ENCODE peak calls at places on chromosomes 6 and 20, in nine cellular contexts. B is mammary epithelial cell; T is HAP-1; V is breast epithelium; W is iPS DF 6.9; Q is CD4-positive, alpha-beta T cell; S is psoas muscle; E is neural progenitor cell; G is lower lobe of right lung. O is an unnamed sample.

GRCh38 chr6:66605971-66606370 is 898.9 kb upstream of the EYS start:
- DNase-seq in S (no peak), B (no peak), T (no peak), E (no peak), V (no peak), W (no peak), Q (no peak), G (no peak), O (no peak)

GRCh38 chr20:10280016-10280908 is 61.6 kb downstream of the SNAP25 start:
- DNase-seq in W (no peak), G (no peak), B (no peak), V (no peak), T (no peak), E (no peak), Q (no peak), S (no peak), O (no peak)

GRCh38 chr6:106799008-106799952 is 169.9 kb downstream of the QRSL1 start:
- DNase-seq in G (no peak), Q (no peak), W (no peak), B (peak; percentile 96), V (peak; percentile 54), T (no peak), E (peak; percentile 23), S (no peak), O (no peak)

GRCh38 chr6:21500894-21501293 is 92.7 kb upstream of the SOX4 start:
- DNase-seq in T (no peak), E (no peak), V (no peak), B (no peak), Q (no peak), W (no peak), G (no peak), S (no peak), O (no peak)

GRCh38 chr6:160917581-160917980 is 74.0 kb upstream of the MAP3K4 start:
- DNase-seq in S (no peak), B (no peak), T (no peak), E (no peak), Q (no peak), W (no peak), V (no peak), G (no peak), O (no peak)

GRCh38 chr6:111478749-111479148 is 4.3 kb downstream of the REV3L start:
- DNase-seq in E (peak; percentile 88), W (peak; percentile 79), B (peak; percentile 60), G (no peak), V (no peak), S (no peak), T (peak; percentile 85), Q (no peak), O (no peak)

GRCh38 chr6:159977242-159978214 is 8.6 kb downstream of the IGF2R start:
- DNase-seq in S (peak; percentile 80), V (peak; percentile 61), G (no peak), W (no peak), E (peak; percentile 19), B (no peak), Q (no peak), T (no peak), O (no peak)

GRCh38 chr6:20835315-20836010 is 301.2 kb downstream of the CDKAL1 start:
- DNase-seq in V (no peak), G (no peak), S (no peak), Q (no peak), E (no peak), B (peak; percentile 84), T (no peak), W (no peak), O (no peak)

GRCh38 chr6:141587482-141588266 is 545.1 kb upstream of the GJE1 start:
- DNase-seq in T (no peak), E (no peak), B (no peak), Q (no peak), W (no peak), G (no peak), S (no peak), V (no peak), O (no peak)

GRCh38 chr20:32017711-32018251 is 7.5 kb downstream of the CCM2L start:
- DNase-seq in T (no peak), V (peak; percentile 34), W (peak; percentile 87), S (no peak), B (peak; percentile 28), Q (peak; percentile 28), G (peak; percentile 76), E (peak; percentile 93), O (peak; percentile 43)

GRCh38 chr6:146177785-146178184 is 148.9 kb downstream of the GRM1 start:
- DNase-seq in Q (no peak), S (no peak), B (no peak), V (no peak), T (no peak), E (no peak), G (no peak), W (no peak), O (no peak)

GRCh38 chr6:19319005-19319404 is 518.2 kb upstream of the ID4 start:
- DNase-seq in Q (no peak), V (no peak), T (no peak), B (no peak), W (no peak), E (no peak), G (no peak), S (no peak), O (no peak)
- H3K9me3 ChIP-seq in Q (no peaks in the 10 kb centered on the region), V (no peaks in the 10 kb centered on the region), T (no peaks in the 10 kb centered on the region), B (no peaks in the 10 kb centered on the region), W (no peaks in the 10 kb centered on the region), E (no peaks in the 10 kb centered on the region), G (no peaks in the 10 kb centered on the region), S (no peaks in the 10 kb centered on the region), O (peaks cover 4% of the 10 kb centered on the region)

DNA sequence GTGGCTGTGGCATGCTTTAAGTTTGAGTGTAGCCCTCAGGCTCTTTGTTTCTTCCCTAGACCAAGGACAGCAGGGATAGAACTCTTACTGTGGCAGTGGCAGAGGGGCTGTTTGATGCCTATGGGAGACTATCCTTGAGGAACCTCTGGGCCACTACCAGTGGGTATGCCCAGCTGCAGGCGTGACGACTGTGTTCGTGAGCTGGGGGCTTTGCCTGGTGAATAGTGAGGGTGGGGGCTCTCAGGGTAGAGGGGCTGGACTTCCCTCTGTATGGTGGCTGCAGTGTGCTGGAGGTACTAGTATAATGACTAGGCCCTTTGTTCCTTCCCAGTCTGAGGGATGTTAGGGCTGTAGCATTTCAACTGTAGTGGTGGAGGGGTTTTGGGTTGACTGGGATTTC is 1242.0 kb downstream of the KHDRBS2 start:
- DNase-seq in B (no peak), Q (no peak), S (peak; percentile 19), T (no peak), E (no peak), G (no peak), W (no peak), V (no peak), O (no peak)
- H3K9me3 ChIP-seq in B (peaks cover 22% of the 10 kb centered on the region), Q (peaks cover 12% of the 10 kb centered on the region), S (no peaks in the 10 kb centered on the region), T (no peaks in the 10 kb centered on the region), E (no peaks in the 10 kb centered on the region), G (peaks cover 4% of the 10 kb centered on the region), W (no peaks in the 10 kb centered on the region), V (no peaks in the 10 kb centered on the region), O (no peaks in the 10 kb centered on the region)

DNA sequence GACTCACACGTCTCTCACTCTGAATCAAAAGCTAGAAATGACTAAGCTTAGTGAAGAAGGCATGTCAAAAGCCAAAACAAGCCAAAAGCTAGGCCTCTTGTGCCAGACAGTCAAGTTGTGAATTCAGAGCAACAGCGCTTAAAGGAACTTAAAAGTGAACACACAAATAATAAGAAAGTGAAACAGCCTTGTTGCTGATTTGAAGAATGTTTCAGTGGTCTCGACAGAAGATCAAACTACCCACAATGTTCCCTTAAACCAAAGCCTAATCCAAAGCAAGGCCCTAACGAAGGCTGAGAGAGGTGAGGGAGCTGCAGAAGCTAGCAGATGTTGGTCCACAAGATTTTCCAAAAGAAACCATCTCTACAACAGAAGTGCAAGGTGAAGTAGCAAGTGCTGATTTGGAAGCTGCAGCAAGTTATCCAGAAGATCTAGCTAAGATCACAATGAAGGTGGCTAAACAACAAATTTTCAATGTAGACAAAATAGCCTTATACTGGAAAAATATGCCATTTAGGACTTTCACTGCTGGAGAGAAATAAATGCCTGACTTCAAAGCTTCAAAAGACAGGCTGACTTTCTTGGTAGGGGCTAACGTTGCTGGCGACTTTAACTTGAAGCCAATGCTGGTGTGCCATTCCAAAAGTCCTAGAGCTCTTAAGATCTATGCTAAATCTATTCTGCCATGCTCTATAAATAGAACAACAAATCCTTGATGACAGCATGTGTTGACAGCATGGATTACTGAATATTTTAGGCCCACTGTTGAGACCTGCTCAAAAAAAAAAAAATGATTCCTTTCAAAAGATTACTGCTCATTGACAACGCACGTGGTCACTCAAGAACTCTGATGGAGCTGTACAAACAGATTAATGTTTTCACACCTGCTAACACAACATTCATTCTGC is 40.3 kb downstream of the SEC63 start:
- DNase-seq in W (peak; percentile 39), E (peak; percentile 39), V (no peak), S (no peak), B (no peak), T (no peak), G (no peak), Q (no peak), O (no peak)
- H3K9me3 ChIP-seq in W (peaks cover 17% of the 10 kb centered on the region), E (peaks cover 41% of the 10 kb centered on the region), V (peaks cover 14% of the 10 kb centered on the region), S (peaks cover 5% of the 10 kb centered on the region), B (peaks cover 12% of the 10 kb centered on the region), T (peaks cover 15% of the 10 kb centered on the region), G (peaks cover 6% of the 10 kb centered on the region), Q (peaks cover 12% of the 10 kb centered on the region), O (peaks cover 6% of the 10 kb centered on the region)

GRCh38 chr20:58260006-58260405 is 31.6 kb upstream of the ANKRD60 start:
- DNase-seq in V (no peak), S (no peak), T (no peak), B (no peak), E (no peak), G (no peak), W (no peak), Q (no peak), O (no peak)
- H3K9me3 ChIP-seq in V (no peaks in the 10 kb centered on the region), S (no peaks in the 10 kb centered on the region), T (no peaks in the 10 kb centered on the region), B (no peaks in the 10 kb centered on the region), E (no peaks in the 10 kb centered on the region), G (no peaks in the 10 kb centered on the region), W (no peaks in the 10 kb centered on the region), Q (no peaks in the 10 kb centered on the region), O (no peaks in the 10 kb centered on the region)

GRCh38 chr6:110139052-110139451 is 40.4 kb downstream of the WASF1 start:
- DNase-seq in T (no peak), V (no peak), S (no peak), G (no peak), Q (no peak), E (no peak), B (no peak), W (no peak), O (no peak)

GRCh38 chr6:110140650-110141049 is 38.8 kb downstream of the WASF1 start:
- DNase-seq in W (no peak), V (no peak), G (no peak), Q (no peak), T (no peak), E (no peak), S (no peak), B (peak; percentile 65), O (no peak)

GRCh38 chr6:110137924-110138887 is 41.3 kb downstream of the WASF1 start:
- DNase-seq in V (no peak), E (no peak), T (no peak), Q (no peak), W (no peak), G (no peak), S (no peak), B (no peak), O (no peak)
- H3K9me3 ChIP-seq in V (peaks cover 15% of the 10 kb centered on the region), E (no peaks in the 10 kb centered on the region), T (peaks cover 6% of the 10 kb centered on the region), Q (no peaks in the 10 kb centered on the region), W (peaks cover 6% of the 10 kb centered on the region), G (no peaks in the 10 kb centered on the region), S (no peaks in the 10 kb centered on the region), B (no peaks in the 10 kb centered on the region), O (no peaks in the 10 kb centered on the region)

GRCh38 chr20:49284818-49285217 is 7.0 kb upstream of the ZNFX1 start:
- DNase-seq in G (no peak), T (no peak), B (no peak), Q (no peak), V (no peak), W (no peak), S (no peak), E (no peak), O (no peak)
- H3K9me3 ChIP-seq in G (peaks cover 47% of the 10 kb centered on the region), T (peaks cover 17% of the 10 kb centered on the region), B (no peaks in the 10 kb centered on the region), Q (peaks cover 88% of the 10 kb centered on the region), V (peaks cover 50% of the 10 kb centered on the region), W (no peaks in the 10 kb centered on the region), S (peaks cover 15% of the 10 kb centered on the region), E (no peaks in the 10 kb centered on the region), O (peaks cover 85% of the 10 kb centered on the region)